ENCODE peak calls at places on chromosomes 6 and 20, in eight cellular contexts. O is thyroid gland, M is stomach, L is breast epithelium, P is A549, F is adrenal gland, G is lower leg skin, I is H54. N is an unnamed sample.

GRCh38 chr6:36997811-36998722 is 7.4 kb upstream of the FGD2 start:
- DNase-seq in G (no peak), O (peak; percentile 98), M (peak; percentile 86), L (no peak), P (no peak), I (no peak), F (peak; percentile 83), N (peak; percentile 51)

GRCh38 chr6:3455121-3455489 is 1.7 kb downstream of the SLC22A23 start:
- DNase-seq in P (no peak), O (no peak), I (no peak), L (no peak), G (no peak), F (no peak), M (peak; percentile 50), N (no peak)

GRCh38 chr6:170308761-170309160 is 2.2 kb downstream of the FAM120B start:
- DNase-seq in G (no peak), P (no peak), F (no peak), M (no peak), L (no peak), O (no peak), I (no peak), N (no peak)

GRCh38 chr6:168851460-168852103 is 402.1 kb downstream of the THBS2 start:
- DNase-seq in O (no peak), G (no peak), M (no peak), F (no peak), P (no peak), L (no peak), I (no peak), N (no peak)

GRCh38 chr6:5141046-5141445 is 55.9 kb downstream of the PPP1R3G start:
- DNase-seq in P (no peak), M (no peak), L (no peak), G (no peak), I (no peak), O (no peak), F (no peak), N (no peak)

GRCh38 chr20:47355489-47356219 is 845 bp downstream of the ZMYND8 start:
- DNase-seq in G (no peak), L (no peak), P (no peak), F (no peak), O (no peak), I (no peak), M (no peak), N (no peak)

GRCh38 chr6:40907198-40907701 is 131.8 kb downstream of the UNC5CL start:
- DNase-seq in O (peak; percentile 96), P (peak; percentile 71), L (peak; percentile 93), G (peak; percentile 84), F (peak; percentile 83), I (peak; percentile 39), M (peak; percentile 60), N (no peak)

GRCh38 chr6:30763618-30764489 is 19.5 kb upstream of the IER3 start:
- DNase-seq in F (no peak), M (no peak), L (no peak), I (no peak), P (no peak), O (peak; percentile 72), G (no peak), N (no peak)

GRCh38 chr20:45817652-45818194 is 5.3 kb downstream of the UBE2C start:
- DNase-seq in F (no peak), P (no peak), G (no peak), I (no peak), L (no peak), O (no peak), M (no peak), N (no peak)

GRCh38 chr20:31523361-31524283 is 9.4 kb downstream of the HM13 start:
- DNase-seq in O (no peak), F (no peak), M (no peak), L (no peak), G (no peak), P (no peak), I (no peak), N (no peak)

GRCh38 chr6:14016432-14016831 is 91.7 kb downstream of the RNF182 start:
- DNase-seq in P (no peak), G (no peak), M (no peak), I (no peak), F (no peak), L (no peak), O (no peak), N (no peak)

GRCh38 chr6:162181741-162182401 is 545.7 kb downstream of the PRKN start:
- DNase-seq in M (no peak), G (no peak), L (no peak), I (no peak), P (no peak), O (no peak), F (no peak), N (no peak)

GRCh38 chr20:60453847-60454246 is 495.6 kb downstream of the CDH26 start:
- DNase-seq in I (no peak), P (no peak), O (no peak), M (no peak), F (no peak), L (no peak), G (no peak), N (no peak)

GRCh38 chr6:6661684-6662083 is 73.2 kb downstream of the LY86 start:
- DNase-seq in O (peak; percentile 71), F (peak; percentile 67), M (peak; percentile 48), G (peak; percentile 87), L (no peak), P (no peak), I (no peak), N (peak; percentile 31)

GRCh38 chr6:5999688-6000608 is 6.8 kb downstream of the NRN1 start:
- DNase-seq in F (no peak), G (no peak), L (no peak), M (no peak), P (no peak), I (no peak), O (no peak), N (no peak)

GRCh38 chr6:17740559-17741220 is 34.0 kb upstream of the NUP153 start:
- DNase-seq in P (no peak), I (no peak), O (no peak), F (no peak), L (no peak), M (no peak), G (no peak), N (no peak)

GRCh38 chr20:49292010-49292409 is 14.2 kb upstream of the ZNFX1 start:
- DNase-seq in P (no peak), O (no peak), G (no peak), M (no peak), I (no peak), F (no peak), L (no peak), N (no peak)

GRCh38 chr6:136317023-136317649 is 27.5 kb upstream of the BCLAF1 start:
- DNase-seq in P (peak; percentile 38), I (no peak), G (no peak), O (peak; percentile 68), M (peak; percentile 59), L (peak; percentile 56), F (peak; percentile 56), N (peak; percentile 34)

GRCh38 chr6:47700051-47700450 is 1.7 kb downstream of the ADGRF4 start:
- DNase-seq in P (peak; percentile 9), F (no peak), O (no peak), G (no peak), L (no peak), I (peak; percentile 10), M (no peak), N (no peak)

GRCh38 chr6:47701374-47701773 is 3.0 kb downstream of the ADGRF4 start:
- DNase-seq in O (no peak), M (no peak), F (no peak), I (no peak), L (no peak), G (no peak), P (no peak), N (no peak)

GRCh38 chr6:47698342-47698787 is at the start of gene ADGRF4:
- DNase-seq in G (no peak), O (no peak), M (no peak), P (peak; percentile 45), F (peak; percentile 19), L (no peak), I (peak; percentile 35), N (no peak)

GRCh38 chr6:47700596-47700995 is 2.2 kb downstream of the ADGRF4 start:
- DNase-seq in M (no peak), F (no peak), I (no peak), P (no peak), G (no peak), L (no peak), O (no peak), N (no peak)

GRCh38 chr6:47697925-47698324 is 455 bp upstream of the ADGRF4 start:
- DNase-seq in G (no peak), P (no peak), I (no peak), M (no peak), F (no peak), O (no peak), L (no peak), N (no peak)
- TF ChIP-seq POLR2A in G (no peak), P (no peak), I (no peak), M (no peak), F (no peak), O (no peak), L (no peak), N (no peak)

DNA sequence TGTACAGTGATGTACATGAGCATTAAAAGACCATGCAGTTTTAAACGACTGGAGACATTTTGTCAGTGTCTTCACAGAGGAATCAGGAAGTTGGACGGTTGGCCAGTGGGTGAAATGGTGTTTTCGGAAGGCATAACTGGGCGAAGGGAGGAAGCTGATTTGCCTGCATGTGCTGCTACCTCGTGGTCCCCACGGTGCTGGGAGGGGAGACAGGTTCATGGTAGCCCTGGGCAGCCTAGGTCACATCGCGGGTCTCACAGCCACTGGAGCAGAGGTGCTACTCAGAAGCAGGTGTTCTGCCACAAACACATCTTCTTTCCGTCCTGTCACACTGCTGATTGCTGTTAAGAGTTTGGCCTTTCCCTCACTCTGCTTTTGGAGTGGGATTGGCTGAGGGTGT is 35.2 kb downstream of the HIVEP1 start:
- DNase-seq in M (no peak), O (no peak), F (no peak), I (no peak), L (no peak), P (no peak), G (no peak), N (no peak)
- TF ChIP-seq POLR2A in M (no peak), O (no peak), F (no peak), I (no peak), L (no peak), P (no peak), G (no peak), N (no peak)

GRCh38 chr6:158204616-158205015 is 36.5 kb downstream of the GTF2H5 start:
- DNase-seq in G (no peak), P (no peak), M (no peak), O (no peak), F (no peak), L (no peak), I (no peak), N (no peak)
- TF ChIP-seq POLR2A in G (no peak), P (no peak), M (no peak), O (no peak), F (no peak), L (no peak), I (no peak), N (no peak)

DNA sequence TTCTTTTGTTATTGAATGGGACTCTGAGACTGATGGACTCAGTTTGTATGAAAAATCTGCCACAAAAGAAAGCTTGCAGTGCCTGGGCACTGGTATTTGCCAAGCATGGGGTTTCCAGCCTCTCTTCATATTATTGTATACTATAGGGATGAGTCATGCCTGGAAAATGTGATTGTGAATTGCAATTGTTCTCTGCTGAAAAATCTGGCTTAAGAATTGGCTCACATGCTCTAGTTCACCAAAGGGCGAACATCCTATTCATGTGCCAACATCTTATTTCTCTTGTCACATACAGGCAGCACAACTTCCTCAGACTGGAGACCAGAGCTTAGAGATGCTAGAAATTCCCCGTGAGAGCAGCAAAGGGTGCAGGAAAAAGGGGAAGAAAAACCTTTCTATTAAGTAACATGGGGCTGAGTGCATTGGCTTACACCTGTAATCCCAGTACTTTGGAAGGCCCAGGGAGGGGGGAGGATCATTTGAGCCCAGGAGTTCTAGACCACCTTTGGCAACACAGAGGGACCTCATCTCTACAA is 103.6 kb upstream of the KCNK16 start:
- DNase-seq in M (no peak), I (peak; percentile 50), G (no peak), O (no peak), F (no peak), L (no peak), P (peak; percentile 8), N (no peak)
- TF ChIP-seq POLR2A in M (no peak), I (no peak), G (no peak), O (no peak), F (no peak), L (no peak), P (no peak), N (no peak)

N was measured in ovary.